ENCODE peak calls at places on chromosome 1, in five cellular contexts. One of them, this sample, is unnamed.
A peak's percentile ranks its signal among the peaks of the same experiment; 100 is the strongest.

GRCh38 chr1:174408142-174408541 is 39.6 kb upstream of the GPR52 start:
- DNase-seq in HCT116: no peak
- DNase-seq in MM.1S: no peak
- DNase-seq in PC-3: no peak
- DNase-seq in SK-N-SH: peak; percentile 15
- DNase-seq in this sample: no peak

GRCh38 chr1:196517193-196517592 is 91.0 kb downstream of the KCNT2 start:
- DNase-seq in HCT116: no peak
- DNase-seq in MM.1S: no peak
- DNase-seq in PC-3: no peak
- DNase-seq in SK-N-SH: no peak
- DNase-seq in this sample: no peak

GRCh38 chr1:201719812-201720521 is 109.0 kb upstream of the IPO9 start:
- DNase-seq in HCT116: no peak
- DNase-seq in MM.1S: no peak
- DNase-seq in PC-3: no peak
- DNase-seq in SK-N-SH: no peak
- DNase-seq in this sample: peak; percentile 78

GRCh38 chr1:27057389-27057788 is 44.7 kb upstream of the TENT5B start:
- DNase-seq in HCT116: no peak
- DNase-seq in MM.1S: no peak
- DNase-seq in PC-3: no peak
- DNase-seq in SK-N-SH: peak; percentile 67
- DNase-seq in this sample: peak; percentile 28

GRCh38 chr1:201696217-201696761 is 132.7 kb upstream of the IPO9 start:
- DNase-seq in HCT116: no peak
- DNase-seq in MM.1S: no peak
- DNase-seq in PC-3: peak; percentile 92
- DNase-seq in SK-N-SH: peak; percentile 76
- DNase-seq in this sample: no peak

GRCh38 chr1:107741242-107741641 is 223.7 kb downstream of the VAV3 start:
- DNase-seq in HCT116: no peak
- DNase-seq in MM.1S: no peak
- DNase-seq in PC-3: no peak
- DNase-seq in SK-N-SH: no peak
- DNase-seq in this sample: no peak

GRCh38 chr1:178065250-178065649 is 28.7 kb upstream of the RASAL2 start:
- DNase-seq in HCT116: no peak
- DNase-seq in MM.1S: no peak
- DNase-seq in PC-3: no peak
- DNase-seq in SK-N-SH: no peak
- DNase-seq in this sample: no peak

GRCh38 chr1:222124602-222125001 is 382.7 kb upstream of the DUSP10 start:
- DNase-seq in HCT116: no peak
- DNase-seq in MM.1S: no peak
- DNase-seq in PC-3: peak; percentile 32
- DNase-seq in SK-N-SH: no peak
- DNase-seq in this sample: peak; percentile 29

GRCh38 chr1:26305667-26306289 is 658 bp downstream of the UBXN11 start:
- DNase-seq in HCT116: no peak
- DNase-seq in MM.1S: no peak
- DNase-seq in PC-3: no peak
- DNase-seq in SK-N-SH: no peak
- DNase-seq in this sample: peak; percentile 34

GRCh38 chr1:209882942-209883340 is 55.1 kb upstream of the SYT14 start:
- DNase-seq in HCT116: no peak
- DNase-seq in MM.1S: no peak
- DNase-seq in PC-3: no peak
- DNase-seq in SK-N-SH: no peak
- DNase-seq in this sample: no peak

GRCh38 chr1:41674501-41674900 is 190.0 kb upstream of the EDN2 start:
- DNase-seq in HCT116: no peak
- DNase-seq in MM.1S: no peak
- DNase-seq in PC-3: no peak
- DNase-seq in SK-N-SH: no peak
- DNase-seq in this sample: no peak

GRCh38 chr1:41672173-41672572 is 187.7 kb upstream of the EDN2 start:
- DNase-seq in HCT116: peak; percentile 52
- DNase-seq in MM.1S: no peak
- DNase-seq in PC-3: peak; percentile 94
- DNase-seq in SK-N-SH: no peak
- DNase-seq in this sample: no peak

GRCh38 chr1:41673806-41674205 is 189.3 kb upstream of the EDN2 start:
- DNase-seq in HCT116: no peak
- DNase-seq in MM.1S: peak; percentile 60
- DNase-seq in PC-3: no peak
- DNase-seq in SK-N-SH: no peak
- DNase-seq in this sample: no peak

GRCh38 chr1:41672641-41673313 is 188.3 kb upstream of the EDN2 start:
- DNase-seq in HCT116: no peak
- DNase-seq in MM.1S: no peak
- DNase-seq in PC-3: no peak
- DNase-seq in SK-N-SH: no peak
- DNase-seq in this sample: no peak

DNA sequence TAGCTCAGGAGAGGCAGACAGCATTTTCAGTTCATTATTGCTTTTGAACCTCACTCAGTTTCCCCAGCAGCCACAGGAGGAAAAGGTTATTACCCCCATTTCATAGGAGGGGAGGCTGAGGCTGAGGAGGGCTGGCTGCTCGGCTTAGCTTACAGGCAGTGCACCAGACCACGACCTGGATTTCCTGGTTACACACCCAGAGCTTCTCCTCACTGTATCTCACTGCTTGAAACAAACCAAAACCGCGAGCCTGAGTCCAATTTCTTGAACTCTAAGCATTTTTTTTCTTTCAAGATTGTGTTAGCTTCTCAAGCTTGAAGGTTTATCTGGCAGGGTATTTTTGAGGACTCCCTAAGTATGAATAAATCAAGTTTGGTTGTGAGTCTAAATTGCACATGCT is 188.9 kb upstream of the EDN2 start:
- DNase-seq in HCT116: no peak
- DNase-seq in MM.1S: peak; percentile 79
- DNase-seq in PC-3: no peak
- DNase-seq in SK-N-SH: no peak
- DNase-seq in this sample: no peak
- H3K9ac ChIP-seq in HCT116: no peak overlapping the region
- H3K9ac ChIP-seq in MM.1S: peak overlapping the region; percentile 51
- H3K9ac ChIP-seq in PC-3: no peak overlapping the region
- H3K9ac ChIP-seq in SK-N-SH: no peak overlapping the region
- H3K9ac ChIP-seq in this sample: no peak overlapping the region

DNA sequence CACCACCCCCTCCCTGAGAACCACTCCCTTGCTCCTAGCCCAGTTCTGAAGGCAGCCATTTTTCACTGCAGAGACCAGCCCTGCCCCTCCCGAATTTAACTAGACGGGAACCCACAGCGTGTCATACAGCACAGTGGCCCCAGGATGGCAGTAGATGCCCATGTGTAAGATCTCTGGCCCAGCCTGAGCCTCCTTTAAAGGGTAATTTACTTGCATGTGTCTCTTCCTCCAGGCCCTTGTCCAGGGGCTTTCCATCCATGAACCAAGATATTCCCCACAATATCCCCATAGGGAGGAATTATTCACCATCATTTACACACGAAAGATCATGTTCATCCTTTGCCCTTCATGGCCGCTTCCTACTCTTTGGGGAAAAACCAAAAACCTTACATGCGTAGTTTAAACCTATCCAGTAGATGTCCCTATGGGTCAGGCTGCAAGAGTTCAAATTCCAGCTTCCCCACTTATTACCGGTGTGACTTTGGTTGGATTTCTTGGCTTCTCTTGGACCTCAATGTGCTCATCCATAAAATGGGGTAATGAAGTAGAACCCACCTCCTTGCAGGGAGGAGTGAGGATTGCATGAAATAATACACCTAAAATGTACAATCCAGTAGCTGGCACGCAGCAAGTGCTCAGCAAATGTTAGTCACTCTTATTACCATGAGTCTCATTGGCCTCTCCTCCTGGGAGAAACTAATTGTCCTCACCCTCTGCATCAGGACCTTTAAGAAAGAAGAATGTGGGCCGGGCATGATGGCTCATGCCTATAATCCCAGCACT is 4.0 kb upstream of the LACTBL1 start:
- DNase-seq in HCT116: peak; percentile 78
- DNase-seq in MM.1S: peak; percentile 60
- DNase-seq in PC-3: peak; percentile 89
- DNase-seq in SK-N-SH: peak; percentile 82
- DNase-seq in this sample: peak; percentile 90
- TF ChIP-seq EZH2phosphoT487 in HCT116: no peak
- TF ChIP-seq EZH2phosphoT487 in MM.1S: no peak
- TF ChIP-seq EZH2phosphoT487 in PC-3: no peak
- TF ChIP-seq EZH2phosphoT487 in SK-N-SH: no peak
- TF ChIP-seq EZH2phosphoT487 in this sample: no peak

GRCh38 chr1:97192872-97193572 is 471.4 kb downstream of the PTBP2 start:
- DNase-seq in HCT116: peak; percentile 42
- DNase-seq in MM.1S: no peak
- DNase-seq in PC-3: peak; percentile 98
- DNase-seq in SK-N-SH: no peak
- DNase-seq in this sample: no peak
- TF ChIP-seq CTCF in HCT116: no peak
- TF ChIP-seq CTCF in MM.1S: no peak
- TF ChIP-seq CTCF in PC-3: peak; percentile 55
- TF ChIP-seq CTCF in SK-N-SH: peak; percentile 51
- TF ChIP-seq CTCF in this sample: no peak

GRCh38 chr1:46342084-46342656 is 1.6 kb downstream of the NSUN4 start:
- DNase-seq in HCT116: no peak
- DNase-seq in MM.1S: peak; percentile 40
- DNase-seq in PC-3: peak; percentile 23
- DNase-seq in SK-N-SH: peak; percentile 26
- DNase-seq in this sample: peak; percentile 15
- H3K9ac ChIP-seq in HCT116: no peak overlapping the region
- H3K9ac ChIP-seq in MM.1S: no peak overlapping the region
- H3K9ac ChIP-seq in PC-3: no peak overlapping the region
- H3K9ac ChIP-seq in SK-N-SH: no peak overlapping the region
- H3K9ac ChIP-seq in this sample: no peak overlapping the region

GRCh38 chr1:17229379-17229778 is 19.5 kb upstream of the PADI3 start:
- DNase-seq in HCT116: no peak
- DNase-seq in MM.1S: no peak
- DNase-seq in PC-3: peak; percentile 74
- DNase-seq in SK-N-SH: no peak
- DNase-seq in this sample: no peak
- TF ChIP-seq EZH2phosphoT487 in HCT116: no peak
- TF ChIP-seq EZH2phosphoT487 in MM.1S: no peak
- TF ChIP-seq EZH2phosphoT487 in PC-3: no peak
- TF ChIP-seq EZH2phosphoT487 in SK-N-SH: no peak
- TF ChIP-seq EZH2phosphoT487 in this sample: no peak

GRCh38 chr1:211384524-211384923 is 57.9 kb downstream of the TRAF5 start:
- DNase-seq in HCT116: no peak
- DNase-seq in MM.1S: no peak
- DNase-seq in PC-3: peak; percentile 0
- DNase-seq in SK-N-SH: no peak
- DNase-seq in this sample: no peak

GRCh38 chr1:211382182-211382713 is 55.6 kb downstream of the TRAF5 start:
- DNase-seq in HCT116: no peak
- DNase-seq in MM.1S: no peak
- DNase-seq in PC-3: peak; percentile 2
- DNase-seq in SK-N-SH: no peak
- DNase-seq in this sample: no peak

GRCh38 chr1:211381481-211382181 is 55.0 kb downstream of the TRAF5 start:
- DNase-seq in HCT116: no peak
- DNase-seq in MM.1S: no peak
- DNase-seq in PC-3: peak; percentile 1
- DNase-seq in SK-N-SH: no peak
- DNase-seq in this sample: no peak

GRCh38 chr1:211382714-211383480 is 56.3 kb downstream of the TRAF5 start:
- DNase-seq in HCT116: peak; percentile 90
- DNase-seq in MM.1S: peak; percentile 98
- DNase-seq in PC-3: peak; percentile 97
- DNase-seq in SK-N-SH: peak; percentile 93
- DNase-seq in this sample: peak; percentile 95

DNA sequence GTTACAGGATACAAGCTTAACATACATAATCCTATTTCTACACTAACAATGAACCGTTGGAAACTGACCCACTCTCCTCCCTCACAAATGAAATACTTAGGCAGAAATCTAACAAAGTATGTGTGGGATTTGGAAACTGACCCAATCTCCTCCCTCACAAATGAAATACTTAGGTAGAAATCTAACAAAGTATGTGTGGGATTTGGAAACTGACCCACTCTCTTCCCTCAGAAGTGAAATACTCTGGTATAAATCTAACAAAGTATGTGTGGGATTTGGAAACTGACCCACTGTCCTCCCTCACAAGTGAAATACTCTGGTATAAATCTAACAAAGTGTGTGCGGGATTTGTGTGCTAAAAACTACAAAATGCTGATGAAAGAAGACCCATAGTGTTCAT is 60.3 kb downstream of the TRAF5 start:
- DNase-seq in HCT116: no peak
- DNase-seq in MM.1S: no peak
- DNase-seq in PC-3: no peak
- DNase-seq in SK-N-SH: no peak
- DNase-seq in this sample: no peak
- TF ChIP-seq CTCF in HCT116: no peak
- TF ChIP-seq CTCF in MM.1S: no peak
- TF ChIP-seq CTCF in PC-3: no peak
- TF ChIP-seq CTCF in SK-N-SH: no peak
- TF ChIP-seq CTCF in this sample: no peak

GRCh38 chr1:19426294-19427086 is 58.8 kb downstream of the CAPZB start:
- DNase-seq in HCT116: no peak
- DNase-seq in MM.1S: no peak
- DNase-seq in PC-3: no peak
- DNase-seq in SK-N-SH: no peak
- DNase-seq in this sample: no peak
- H3K9ac ChIP-seq in HCT116: no peak overlapping the region
- H3K9ac ChIP-seq in MM.1S: no peak overlapping the region
- H3K9ac ChIP-seq in PC-3: no peak overlapping the region
- H3K9ac ChIP-seq in SK-N-SH: no peak overlapping the region
- H3K9ac ChIP-seq in this sample: no peak overlapping the region

DNA sequence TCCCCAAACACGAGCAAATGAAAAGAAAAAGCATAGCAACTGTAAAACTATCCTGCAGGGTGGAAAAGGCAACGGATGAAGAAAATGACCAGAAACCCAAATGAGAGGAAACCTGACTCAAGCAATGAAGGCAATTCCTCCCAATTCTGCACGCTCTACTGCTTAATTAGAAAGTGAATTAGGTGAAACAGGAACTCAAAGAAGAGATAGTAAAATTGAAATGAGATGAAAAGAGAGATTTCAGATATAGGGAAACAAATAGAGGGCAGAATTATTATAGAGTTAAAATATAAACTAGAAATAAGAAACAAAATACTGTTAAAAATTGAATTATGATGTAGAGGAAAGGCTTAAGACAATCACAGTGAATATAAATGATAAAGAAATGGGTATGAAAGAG is 27.5 kb upstream of the ITPKB start:
- DNase-seq in HCT116: no peak
- DNase-seq in MM.1S: no peak
- DNase-seq in PC-3: no peak
- DNase-seq in SK-N-SH: no peak
- DNase-seq in this sample: no peak
- TF ChIP-seq EZH2phosphoT487 in HCT116: no peak
- TF ChIP-seq EZH2phosphoT487 in MM.1S: no peak
- TF ChIP-seq EZH2phosphoT487 in PC-3: no peak
- TF ChIP-seq EZH2phosphoT487 in SK-N-SH: no peak
- TF ChIP-seq EZH2phosphoT487 in this sample: no peak

GRCh38 chr1:156584813-156585212 is 5.3 kb downstream of the TTC24 start:
- DNase-seq in HCT116: no peak
- DNase-seq in MM.1S: no peak
- DNase-seq in PC-3: peak; percentile 38
- DNase-seq in SK-N-SH: peak; percentile 65
- DNase-seq in this sample: peak; percentile 50
- TF ChIP-seq CTCF in HCT116: peak; percentile 72
- TF ChIP-seq CTCF in MM.1S: peak; percentile 47
- TF ChIP-seq CTCF in PC-3: peak; percentile 68
- TF ChIP-seq CTCF in SK-N-SH: peak; percentile 43
- TF ChIP-seq CTCF in this sample: peak; percentile 58

This sample was measured in neural progenitor cell.